ENCODE peak calls at places on chromosomes 11 and 22, in eight cellular contexts. H is Caco-2, O is A549, Y is cardiac fibroblast, E is foreskin fibroblast, B is MCF 10A, V is bronchial epithelial cell, Z is omental fat pad. W is an unnamed sample.

GRCh38 chr11:4074266-4074665 is 20.3 kb upstream of the RRM1 start:
- DNase-seq in V (peak; percentile 13), Z (no peak), H (no peak), B (no peak), Y (no peak), E (no peak), O (no peak), W (no peak)

GRCh38 chr11:135062994-135063393 is 651.0 kb upstream of the B3GAT1 start:
- DNase-seq in O (no peak), Y (no peak), V (no peak), B (no peak), E (no peak), H (no peak), Z (no peak), W (no peak)

GRCh38 chr11:75583710-75584658 is 21.9 kb downstream of the SERPINH1 start:
- DNase-seq in E (peak; percentile 41), Y (peak; percentile 47), H (peak; percentile 90), B (no peak), O (no peak), Z (peak; percentile 42), V (no peak), W (no peak)

GRCh38 chr11:75308116-75308515 is 43.3 kb downstream of the ARRB1 start:
- DNase-seq in Z (no peak), E (no peak), B (no peak), O (no peak), V (no peak), Y (no peak), H (no peak), W (no peak)

GRCh38 chr22:49330421-49331222 is 497.1 kb downstream of the BRD1 start:
- DNase-seq in E (no peak), V (no peak), Y (no peak), O (no peak), Z (no peak), B (no peak), H (no peak), W (no peak)

GRCh38 chr11:9071694-9072093 is 19.7 kb downstream of the SCUBE2 start:
- DNase-seq in E (no peak), O (no peak), B (no peak), H (no peak), Z (no peak), V (no peak), Y (no peak), W (no peak)

GRCh38 chr22:37571258-37571991 is 8.5 kb downstream of the LGALS2 start:
- DNase-seq in E (no peak), O (peak; percentile 62), H (no peak), Y (no peak), V (peak; percentile 63), B (peak; percentile 77), Z (no peak), W (peak; percentile 77)

GRCh38 chr11:2549876-2550605 is 105.2 kb downstream of the KCNQ1 start:
- DNase-seq in Y (no peak), E (no peak), O (no peak), Z (no peak), H (peak; percentile 26), B (no peak), V (no peak), W (no peak)

GRCh38 chr11:130070109-130070828 is 575 bp downstream of the APLP2 start:
- DNase-seq in Z (no peak), Y (peak; percentile 28), E (peak; percentile 11), V (peak; percentile 15), H (peak; percentile 61), B (peak; percentile 34), O (peak; percentile 15), W (no peak)

GRCh38 chr11:76391039-76391438 is 9.9 kb downstream of the GVQW3 start:
- DNase-seq in V (no peak), Y (no peak), H (no peak), B (no peak), E (no peak), O (no peak), Z (no peak), W (no peak)

GRCh38 chr11:111445586-111445985 is 66.5 kb upstream of the POU2AF1 start:
- DNase-seq in E (no peak), H (no peak), V (no peak), B (no peak), Y (no peak), Z (no peak), O (no peak), W (no peak)

GRCh38 chr11:83467841-83468240 is 181.7 kb upstream of the CCDC90B start:
- DNase-seq in V (no peak), Y (no peak), E (no peak), Z (no peak), B (no peak), H (no peak), O (no peak), W (no peak)

GRCh38 chr11:127996825-127997224 is 590.5 kb downstream of the ETS1 start:
- DNase-seq in B (peak; percentile 49), H (no peak), V (no peak), E (peak; percentile 14), Z (no peak), Y (peak; percentile 81), O (no peak), W (no peak)

GRCh38 chr11:13291794-13292193 is 14.2 kb downstream of the BMAL1 start:
- DNase-seq in E (no peak), B (no peak), H (no peak), Z (no peak), V (no peak), Y (no peak), O (no peak), W (no peak)

GRCh38 chr11:122721964-122722266 is 66.4 kb downstream of the UBASH3B start:
- DNase-seq in B (peak; percentile 51), H (no peak), E (peak; percentile 82), V (peak; percentile 73), Z (no peak), O (no peak), Y (peak; percentile 91), W (no peak)

GRCh38 chr11:89125298-89125697 is 52.4 kb upstream of the TYR start:
- DNase-seq in B (no peak), Z (no peak), V (no peak), E (no peak), H (no peak), Y (no peak), O (no peak), W (no peak)
- TF ChIP-seq CTCF in B (no peak), Z (no peak), V (no peak), E (no peak), H (no peak), Y (no peak), O (no peak), W (no peak)

DNA sequence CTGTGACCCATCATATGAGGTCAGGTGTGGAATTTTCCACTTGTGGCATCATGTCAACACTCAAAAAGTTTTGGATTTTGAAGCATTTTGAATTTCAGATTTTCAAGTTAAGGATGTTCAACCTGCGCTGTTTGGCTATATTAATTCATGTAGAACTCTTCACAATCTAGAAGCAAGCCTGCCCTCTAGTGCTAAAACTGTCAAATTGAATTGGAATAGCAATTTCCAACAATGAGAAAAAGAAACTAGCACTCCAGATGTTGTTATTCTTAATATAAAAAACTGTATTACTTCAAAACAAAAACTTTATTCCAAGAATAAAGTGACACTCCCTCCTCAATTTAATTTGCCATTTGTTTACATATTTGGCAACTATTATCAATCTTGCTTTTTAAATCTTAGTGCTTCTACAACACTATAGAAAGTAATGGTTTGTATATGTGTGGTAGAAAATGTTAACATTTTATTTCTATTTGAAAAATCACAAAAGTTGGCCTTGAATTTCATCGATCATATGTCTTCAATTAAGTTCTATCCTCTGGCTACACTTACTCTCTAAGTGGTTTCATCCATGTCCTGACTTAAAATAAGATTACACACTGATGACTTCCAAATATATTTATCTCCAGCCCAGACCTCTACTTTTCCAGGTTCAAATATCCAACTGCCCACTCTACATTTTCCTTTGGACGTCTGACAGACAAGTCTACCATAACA is 36.6 kb downstream of the DCUN1D5 start:
- DNase-seq in V (peak; percentile 46), Y (peak; percentile 68), B (peak; percentile 42), H (no peak), E (peak; percentile 30), Z (no peak), O (no peak), W (peak; percentile 0)
- TF ChIP-seq CTCF in V (peak; percentile 42), Y (peak; percentile 51), B (peak; percentile 36), H (peak; percentile 80), E (peak; percentile 57), Z (no peak), O (peak; percentile 60), W (no peak)

GRCh38 chr22:27990879-27991278 is 71.8 kb upstream of the PITPNB start:
- DNase-seq in B (peak; percentile 14), Y (peak; percentile 68), E (no peak), O (peak; percentile 13), Z (no peak), V (no peak), H (peak; percentile 49), W (peak; percentile 45)
- TF ChIP-seq CTCF in B (peak; percentile 29), Y (peak; percentile 68), E (peak; percentile 17), O (no peak), Z (no peak), V (peak; percentile 55), H (peak; percentile 45), W (peak; percentile 22)

GRCh38 chr11:16805942-16806341 is 67.5 kb downstream of the C11orf58 start:
- DNase-seq in H (no peak), V (no peak), B (no peak), E (peak; percentile 50), Y (no peak), Z (no peak), O (no peak), W (no peak)
- TF ChIP-seq CTCF in H (no peak), V (no peak), B (no peak), E (no peak), Y (no peak), Z (no peak), O (no peak), W (no peak)

DNA sequence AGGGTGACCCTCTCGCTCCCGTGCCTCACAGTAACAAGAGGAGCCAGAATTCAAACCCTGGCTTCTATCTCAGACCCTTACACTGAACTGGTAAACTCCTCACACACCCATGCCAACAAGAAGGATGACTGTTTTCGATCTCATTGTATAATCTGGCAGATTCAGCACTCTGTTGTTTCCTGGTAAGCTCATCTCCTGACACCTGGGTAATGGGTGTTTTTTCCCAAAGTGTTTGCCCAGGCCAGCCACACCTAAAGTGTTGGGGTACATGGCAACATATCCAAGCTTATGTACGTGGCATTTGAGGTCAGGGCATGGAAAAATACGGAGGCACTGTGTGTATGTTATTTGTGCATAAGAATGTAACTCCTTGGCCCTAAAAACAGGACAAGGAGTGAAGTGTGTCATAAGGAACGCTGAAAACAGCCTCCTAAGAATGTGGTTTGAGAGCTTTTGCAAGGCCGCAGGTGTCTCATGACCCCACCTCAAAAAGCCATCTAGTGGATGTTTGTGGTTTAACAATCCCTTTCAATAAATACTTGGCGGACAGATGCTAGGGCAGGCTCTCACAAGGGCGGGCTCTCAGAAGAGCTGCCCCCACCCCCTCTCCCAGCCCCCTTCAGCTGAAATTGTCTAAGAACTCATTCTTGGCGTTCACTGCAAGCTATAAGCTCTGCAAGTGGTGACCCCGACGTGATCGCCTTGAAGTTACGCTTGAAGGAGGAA is at the start of gene MS4A15:
- DNase-seq in O (peak; percentile 41), B (peak; percentile 52), H (peak; percentile 52), V (peak; percentile 42), E (no peak), Z (no peak), Y (peak; percentile 34), W (peak; percentile 41)
- TF ChIP-seq CTCF in O (peak; percentile 33), B (peak; percentile 36), H (peak; percentile 51), V (peak; percentile 45), E (peak; percentile 13), Z (no peak), Y (peak; percentile 34), W (peak; percentile 58)

GRCh38 chr11:47111318-47111804 is 65.3 kb downstream of the ARFGAP2 start:
- DNase-seq in O (no peak), V (no peak), Y (no peak), Z (no peak), E (no peak), H (no peak), B (no peak), W (no peak)
- TF ChIP-seq CTCF in O (no peak), V (no peak), Y (no peak), Z (no peak), E (no peak), H (no peak), B (no peak), W (no peak)